ENCODE peak calls at places on chromosome 7, in seven cellular contexts. One of them, this sample, is unnamed.

GRCh38 chr7:116399808-116400207 is 99.7 kb upstream of the CAV2 start:
- DNase-seq in choroid plexus epithelial cell: peak; percentile 53
- DNase-seq in left ventricle myocardium inferior: no peak
- DNase-seq in neural progenitor cell: no peak
- DNase-seq in esophagus squamous epithelium: no peak
- DNase-seq in cardiac fibroblast: peak; percentile 62
- DNase-seq in foreskin fibroblast: no peak
- DNase-seq in this sample: peak; percentile 60

GRCh38 chr7:10138087-10138854 is 835.4 kb upstream of the PHF14 start:
- DNase-seq in choroid plexus epithelial cell: no peak
- DNase-seq in left ventricle myocardium inferior: no peak
- DNase-seq in neural progenitor cell: no peak
- DNase-seq in esophagus squamous epithelium: no peak
- DNase-seq in cardiac fibroblast: no peak
- DNase-seq in foreskin fibroblast: no peak
- DNase-seq in this sample: no peak

GRCh38 chr7:30974605-30975256 is 11.0 kb downstream of the GHRHR start:
- DNase-seq in choroid plexus epithelial cell: peak; percentile 66
- DNase-seq in left ventricle myocardium inferior: peak; percentile 46
- DNase-seq in neural progenitor cell: peak; percentile 82
- DNase-seq in esophagus squamous epithelium: no peak
- DNase-seq in cardiac fibroblast: peak; percentile 68
- DNase-seq in foreskin fibroblast: no peak
- DNase-seq in this sample: peak; percentile 61

GRCh38 chr7:102220229-102220850 is 66.3 kb upstream of the SH2B2 start:
- DNase-seq in choroid plexus epithelial cell: peak; percentile 11
- DNase-seq in left ventricle myocardium inferior: no peak
- DNase-seq in neural progenitor cell: peak; percentile 26
- DNase-seq in esophagus squamous epithelium: no peak
- DNase-seq in cardiac fibroblast: no peak
- DNase-seq in foreskin fibroblast: no peak
- DNase-seq in this sample: no peak

GRCh38 chr7:326845-327304 is 36.9 kb downstream of the FOXL3 start:
- DNase-seq in choroid plexus epithelial cell: peak; percentile 46
- DNase-seq in left ventricle myocardium inferior: no peak
- DNase-seq in neural progenitor cell: no peak
- DNase-seq in esophagus squamous epithelium: no peak
- DNase-seq in cardiac fibroblast: no peak
- DNase-seq in foreskin fibroblast: no peak
- DNase-seq in this sample: no peak

GRCh38 chr7:29304756-29305155 is 110.2 kb downstream of the CHN2 start:
- DNase-seq in choroid plexus epithelial cell: no peak
- DNase-seq in left ventricle myocardium inferior: no peak
- DNase-seq in neural progenitor cell: no peak
- DNase-seq in esophagus squamous epithelium: no peak
- DNase-seq in cardiac fibroblast: no peak
- DNase-seq in foreskin fibroblast: no peak
- DNase-seq in this sample: no peak

GRCh38 chr7:52100-52499 is 140.3 kb upstream of the FAM20C start:
- DNase-seq in choroid plexus epithelial cell: no peak
- DNase-seq in left ventricle myocardium inferior: no peak
- DNase-seq in neural progenitor cell: no peak
- DNase-seq in esophagus squamous epithelium: no peak
- DNase-seq in cardiac fibroblast: no peak
- DNase-seq in foreskin fibroblast: no peak
- DNase-seq in this sample: no peak

GRCh38 chr7:76383089-76383944 is 24.5 kb upstream of the YWHAG start:
- DNase-seq in choroid plexus epithelial cell: peak; percentile 34
- DNase-seq in left ventricle myocardium inferior: no peak
- DNase-seq in neural progenitor cell: peak; percentile 66
- DNase-seq in esophagus squamous epithelium: no peak
- DNase-seq in cardiac fibroblast: peak; percentile 42
- DNase-seq in foreskin fibroblast: no peak
- DNase-seq in this sample: no peak

GRCh38 chr7:19508124-19508523 is 200.7 kb downstream of the POLR1F start:
- DNase-seq in choroid plexus epithelial cell: peak; percentile 92
- DNase-seq in left ventricle myocardium inferior: no peak
- DNase-seq in neural progenitor cell: no peak
- DNase-seq in esophagus squamous epithelium: no peak
- DNase-seq in cardiac fibroblast: no peak
- DNase-seq in foreskin fibroblast: no peak
- DNase-seq in this sample: no peak

GRCh38 chr7:2726316-2727018 is 38.5 kb downstream of the AMZ1 start:
- DNase-seq in choroid plexus epithelial cell: no peak
- DNase-seq in left ventricle myocardium inferior: peak; percentile 1
- DNase-seq in neural progenitor cell: no peak
- DNase-seq in esophagus squamous epithelium: no peak
- DNase-seq in cardiac fibroblast: no peak
- DNase-seq in foreskin fibroblast: no peak
- DNase-seq in this sample: no peak

GRCh38 chr7:116588225-116588624 is 63.4 kb downstream of the CAV1 start:
- DNase-seq in choroid plexus epithelial cell: peak; percentile 77
- DNase-seq in left ventricle myocardium inferior: no peak
- DNase-seq in neural progenitor cell: peak; percentile 18
- DNase-seq in esophagus squamous epithelium: no peak
- DNase-seq in cardiac fibroblast: peak; percentile 80
- DNase-seq in foreskin fibroblast: peak; percentile 86
- DNase-seq in this sample: peak; percentile 73

GRCh38 chr7:43307522-43307921 is 195.1 kb downstream of the HECW1 start:
- DNase-seq in choroid plexus epithelial cell: peak; percentile 68
- DNase-seq in left ventricle myocardium inferior: no peak
- DNase-seq in neural progenitor cell: no peak
- DNase-seq in esophagus squamous epithelium: no peak
- DNase-seq in cardiac fibroblast: no peak
- DNase-seq in foreskin fibroblast: no peak
- DNase-seq in this sample: no peak

GRCh38 chr7:668139-668871 is 58.2 kb upstream of the DNAAF5 start:
- DNase-seq in choroid plexus epithelial cell: peak; percentile 89
- DNase-seq in left ventricle myocardium inferior: no peak
- DNase-seq in neural progenitor cell: no peak
- DNase-seq in esophagus squamous epithelium: no peak
- DNase-seq in cardiac fibroblast: peak; percentile 61
- DNase-seq in foreskin fibroblast: peak; percentile 68
- DNase-seq in this sample: peak; percentile 90

GRCh38 chr7:139115104-139115503 is 5.6 kb upstream of the ZC3HAV1 start:
- DNase-seq in choroid plexus epithelial cell: no peak
- DNase-seq in left ventricle myocardium inferior: no peak
- DNase-seq in neural progenitor cell: no peak
- DNase-seq in esophagus squamous epithelium: no peak
- DNase-seq in cardiac fibroblast: no peak
- DNase-seq in foreskin fibroblast: no peak
- DNase-seq in this sample: no peak

GRCh38 chr7:37683263-37684120 is at the start of gene GPR141:
- DNase-seq in choroid plexus epithelial cell: no peak
- DNase-seq in left ventricle myocardium inferior: no peak
- DNase-seq in neural progenitor cell: no peak
- DNase-seq in esophagus squamous epithelium: no peak
- DNase-seq in cardiac fibroblast: no peak
- DNase-seq in foreskin fibroblast: no peak
- DNase-seq in this sample: no peak

GRCh38 chr7:79282051-79282694 is 171.3 kb downstream of the MAGI2 start:
- DNase-seq in choroid plexus epithelial cell: peak; percentile 94
- DNase-seq in left ventricle myocardium inferior: no peak
- DNase-seq in neural progenitor cell: peak; percentile 25
- DNase-seq in esophagus squamous epithelium: no peak
- DNase-seq in cardiac fibroblast: peak; percentile 87
- DNase-seq in foreskin fibroblast: peak; percentile 82
- DNase-seq in this sample: peak; percentile 84

GRCh38 chr7:35993663-35994622 is 159.1 kb upstream of the EEPD1 start:
- DNase-seq in choroid plexus epithelial cell: peak; percentile 79
- DNase-seq in left ventricle myocardium inferior: no peak
- DNase-seq in neural progenitor cell: peak; percentile 38
- DNase-seq in esophagus squamous epithelium: no peak
- DNase-seq in cardiac fibroblast: peak; percentile 78
- DNase-seq in foreskin fibroblast: peak; percentile 19
- DNase-seq in this sample: no peak

GRCh38 chr7:80637911-80638765 is at the start of gene CD36:
- DNase-seq in choroid plexus epithelial cell: no peak
- DNase-seq in left ventricle myocardium inferior: no peak
- DNase-seq in neural progenitor cell: no peak
- DNase-seq in esophagus squamous epithelium: no peak
- DNase-seq in cardiac fibroblast: peak; percentile 16
- DNase-seq in foreskin fibroblast: no peak
- DNase-seq in this sample: no peak

GRCh38 chr7:118026791-118027190 is 153.6 kb upstream of the CTTNBP2 start:
- DNase-seq in choroid plexus epithelial cell: no peak
- DNase-seq in left ventricle myocardium inferior: no peak
- DNase-seq in neural progenitor cell: no peak
- DNase-seq in esophagus squamous epithelium: no peak
- DNase-seq in cardiac fibroblast: no peak
- DNase-seq in foreskin fibroblast: no peak
- DNase-seq in this sample: no peak

GRCh38 chr7:150977382-150978135 is 562 bp downstream of the KCNH2 start:
- DNase-seq in choroid plexus epithelial cell: no peak
- DNase-seq in left ventricle myocardium inferior: no peak
- DNase-seq in neural progenitor cell: peak; percentile 43
- DNase-seq in esophagus squamous epithelium: no peak
- DNase-seq in cardiac fibroblast: no peak
- DNase-seq in foreskin fibroblast: no peak
- DNase-seq in this sample: no peak

GRCh38 chr7:150979706-150980390 is 1.7 kb upstream of the KCNH2 start:
- DNase-seq in choroid plexus epithelial cell: no peak
- DNase-seq in left ventricle myocardium inferior: no peak
- DNase-seq in neural progenitor cell: no peak
- DNase-seq in esophagus squamous epithelium: no peak
- DNase-seq in cardiac fibroblast: no peak
- DNase-seq in foreskin fibroblast: no peak
- DNase-seq in this sample: no peak

GRCh38 chr7:150976529-150977381 is 1.4 kb downstream of the KCNH2 start:
- DNase-seq in choroid plexus epithelial cell: no peak
- DNase-seq in left ventricle myocardium inferior: peak; percentile 78
- DNase-seq in neural progenitor cell: peak; percentile 50
- DNase-seq in esophagus squamous epithelium: no peak
- DNase-seq in cardiac fibroblast: no peak
- DNase-seq in foreskin fibroblast: no peak
- DNase-seq in this sample: no peak

GRCh38 chr7:150980663-150981062 is 2.5 kb upstream of the KCNH2 start:
- DNase-seq in choroid plexus epithelial cell: no peak
- DNase-seq in left ventricle myocardium inferior: no peak
- DNase-seq in neural progenitor cell: peak; percentile 77
- DNase-seq in esophagus squamous epithelium: no peak
- DNase-seq in cardiac fibroblast: no peak
- DNase-seq in foreskin fibroblast: no peak
- DNase-seq in this sample: no peak

GRCh38 chr7:150978136-150978789 is at the start of gene KCNH2:
- DNase-seq in choroid plexus epithelial cell: no peak
- DNase-seq in left ventricle myocardium inferior: peak; percentile 72
- DNase-seq in neural progenitor cell: peak; percentile 93
- DNase-seq in esophagus squamous epithelium: no peak
- DNase-seq in cardiac fibroblast: no peak
- DNase-seq in foreskin fibroblast: no peak
- DNase-seq in this sample: no peak
- H3K4me3 ChIP-seq in choroid plexus epithelial cell: peak within 1 kb of the TSS; percentile 26
- H3K4me3 ChIP-seq in left ventricle myocardium inferior: peak within 1 kb of the TSS; percentile 67
- H3K4me3 ChIP-seq in neural progenitor cell: peak within 1 kb of the TSS; percentile 57
- H3K4me3 ChIP-seq in esophagus squamous epithelium: peak within 1 kb of the TSS; percentile 33
- H3K4me3 ChIP-seq in cardiac fibroblast: no peak within 1 kb of the TSS
- H3K4me3 ChIP-seq in foreskin fibroblast: no peak within 1 kb of the TSS
- H3K4me3 ChIP-seq in this sample: no peak within 1 kb of the TSS

GRCh38 chr7:129376778-129377700 is 57.2 kb upstream of the STRIP2 start:
- DNase-seq in choroid plexus epithelial cell: peak; percentile 46
- DNase-seq in left ventricle myocardium inferior: no peak
- DNase-seq in neural progenitor cell: no peak
- DNase-seq in esophagus squamous epithelium: no peak
- DNase-seq in cardiac fibroblast: peak; percentile 73
- DNase-seq in foreskin fibroblast: peak; percentile 16
- DNase-seq in this sample: peak; percentile 38
- TF ChIP-seq CTCF in choroid plexus epithelial cell: no peak
- TF ChIP-seq CTCF in left ventricle myocardium inferior: no peak
- TF ChIP-seq CTCF in neural progenitor cell: no peak
- TF ChIP-seq CTCF in esophagus squamous epithelium: no peak
- TF ChIP-seq CTCF in cardiac fibroblast: no peak
- TF ChIP-seq CTCF in foreskin fibroblast: no peak
- TF ChIP-seq CTCF in this sample: no peak

GRCh38 chr7:158001621-158002320 is 585.9 kb downstream of the PTPRN2 start:
- DNase-seq in choroid plexus epithelial cell: no peak
- DNase-seq in left ventricle myocardium inferior: no peak
- DNase-seq in neural progenitor cell: no peak
- DNase-seq in esophagus squamous epithelium: no peak
- DNase-seq in cardiac fibroblast: no peak
- DNase-seq in foreskin fibroblast: no peak
- DNase-seq in this sample: no peak

GRCh38 chr7:158003441-158004122 is 584.0 kb downstream of the PTPRN2 start:
- DNase-seq in choroid plexus epithelial cell: no peak
- DNase-seq in left ventricle myocardium inferior: no peak
- DNase-seq in neural progenitor cell: no peak
- DNase-seq in esophagus squamous epithelium: no peak
- DNase-seq in cardiac fibroblast: no peak
- DNase-seq in foreskin fibroblast: no peak
- DNase-seq in this sample: no peak

GRCh38 chr7:158002486-158003080 is 585.0 kb downstream of the PTPRN2 start:
- DNase-seq in choroid plexus epithelial cell: no peak
- DNase-seq in left ventricle myocardium inferior: no peak
- DNase-seq in neural progenitor cell: no peak
- DNase-seq in esophagus squamous epithelium: no peak
- DNase-seq in cardiac fibroblast: no peak
- DNase-seq in foreskin fibroblast: no peak
- DNase-seq in this sample: no peak

GRCh38 chr7:158005531-158005930 is 582.1 kb downstream of the PTPRN2 start:
- DNase-seq in choroid plexus epithelial cell: no peak
- DNase-seq in left ventricle myocardium inferior: no peak
- DNase-seq in neural progenitor cell: no peak
- DNase-seq in esophagus squamous epithelium: no peak
- DNase-seq in cardiac fibroblast: no peak
- DNase-seq in foreskin fibroblast: no peak
- DNase-seq in this sample: no peak

DNA sequence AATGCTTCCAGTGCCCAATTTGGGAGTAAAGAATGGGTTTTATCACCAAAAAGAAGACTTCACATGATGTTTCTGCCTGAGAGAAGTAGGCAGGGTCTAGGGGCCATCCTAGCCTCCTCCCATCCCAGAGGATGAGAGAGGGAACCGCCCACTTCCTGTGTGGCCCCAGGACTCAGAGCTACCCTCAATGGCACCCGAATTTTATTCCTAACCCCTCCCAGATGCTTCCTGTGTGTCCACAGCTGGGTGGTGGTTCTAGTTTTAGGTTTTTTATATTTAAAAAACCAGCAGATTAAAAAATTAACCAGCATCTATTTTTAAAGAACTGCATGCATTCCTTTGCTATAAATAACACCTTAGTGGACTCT is 583.5 kb downstream of the PTPRN2 start:
- DNase-seq in choroid plexus epithelial cell: no peak
- DNase-seq in left ventricle myocardium inferior: no peak
- DNase-seq in neural progenitor cell: no peak
- DNase-seq in esophagus squamous epithelium: no peak
- DNase-seq in cardiac fibroblast: no peak
- DNase-seq in foreskin fibroblast: no peak
- DNase-seq in this sample: no peak
- H3K4me3 ChIP-seq in choroid plexus epithelial cell: no peak overlapping the region
- H3K4me3 ChIP-seq in left ventricle myocardium inferior: peak overlapping the region; percentile 21
- H3K4me3 ChIP-seq in neural progenitor cell: no peak overlapping the region
- H3K4me3 ChIP-seq in esophagus squamous epithelium: no peak overlapping the region
- H3K4me3 ChIP-seq in cardiac fibroblast: no peak overlapping the region
- H3K4me3 ChIP-seq in foreskin fibroblast: no peak overlapping the region
- H3K4me3 ChIP-seq in this sample: no peak overlapping the region

DNA sequence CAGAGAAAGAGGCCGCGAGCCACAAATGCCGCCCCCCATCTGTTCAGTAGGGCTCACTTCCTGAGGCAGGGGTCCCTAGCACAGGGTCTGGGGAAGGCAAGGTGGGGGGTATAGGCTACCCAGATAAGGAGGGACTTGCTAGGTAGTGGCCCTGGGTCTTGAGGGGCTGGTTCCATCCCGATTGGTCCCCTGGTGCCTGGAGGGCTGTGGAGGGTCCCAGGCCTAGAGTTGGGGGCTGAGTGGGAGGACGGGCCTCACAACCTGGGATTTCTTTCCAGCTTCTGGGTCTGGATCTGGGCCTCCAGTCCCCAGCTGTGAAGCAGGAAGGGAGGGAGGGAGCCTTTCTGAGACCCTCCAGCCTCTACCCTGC is 75.1 kb upstream of the EN2 start:
- DNase-seq in choroid plexus epithelial cell: no peak
- DNase-seq in left ventricle myocardium inferior: no peak
- DNase-seq in neural progenitor cell: no peak
- DNase-seq in esophagus squamous epithelium: no peak
- DNase-seq in cardiac fibroblast: no peak
- DNase-seq in foreskin fibroblast: no peak
- DNase-seq in this sample: no peak
- TF ChIP-seq CTCF in choroid plexus epithelial cell: no peak
- TF ChIP-seq CTCF in left ventricle myocardium inferior: no peak
- TF ChIP-seq CTCF in neural progenitor cell: no peak
- TF ChIP-seq CTCF in esophagus squamous epithelium: no peak
- TF ChIP-seq CTCF in cardiac fibroblast: no peak
- TF ChIP-seq CTCF in foreskin fibroblast: no peak
- TF ChIP-seq CTCF in this sample: no peak

This sample was measured in fibroblast of the aortic adventitia.